ENCODE peak calls at places on chromosomes 3 and 15, in six cellular contexts. Y is sigmoid colon, Q is brain microvascular endothelial cell, A is Peyer's patch, W is IMR-90, H is PC-3. K is an unnamed sample.

GRCh38 chr15:58492661-58493397 is 61.0 kb downstream of the LIPC start:
- DNase-seq in Y (no peak), Q (no peak), A (peak), W (peak), H (no peak), K (no peak)

GRCh38 chr3:48694610-48695051 is 8.9 kb upstream of the NCKIPSD start:
- DNase-seq in Y (peak), Q (peak), A (peak), W (peak), H (peak), K (peak)

GRCh38 chr3:190972840-190973270 is 110.4 kb upstream of the GMNC start:
- DNase-seq in Y (no peak), Q (no peak), A (no peak), W (no peak), H (peak), K (no peak)

GRCh38 chr15:95659646-95660045 is 670.9 kb upstream of the NR2F2 start:
- DNase-seq in Y (no peak), Q (no peak), A (no peak), W (no peak), H (no peak), K (no peak)

GRCh38 chr3:144638009-144638408 is 666.4 kb downstream of the DIPK2A start:
- DNase-seq in Y (no peak), Q (no peak), A (no peak), W (no peak), H (no peak), K (no peak)

GRCh38 chr3:49656541-49657112 is 17.5 kb upstream of the APEH start:
- DNase-seq in Y (no peak), Q (no peak), A (no peak), W (no peak), H (no peak), K (no peak)

GRCh38 chr3:149402481-149402880 is 25.0 kb upstream of the TM4SF1 start:
- DNase-seq in Y (no peak), Q (no peak), A (no peak), W (no peak), H (no peak), K (no peak)

GRCh38 chr3:122497425-122497824 is 17.3 kb downstream of the KPNA1 start:
- DNase-seq in Y (no peak), Q (peak), A (no peak), W (peak), H (peak), K (no peak)

GRCh38 chr3:138367912-138368311 is 19.5 kb downstream of the MRAS start:
- DNase-seq in Y (peak), Q (no peak), A (peak), W (peak), H (no peak), K (peak)

GRCh38 chr3:58009026-58009748 is 965 bp downstream of the FLNB start:
- DNase-seq in Y (peak), Q (no peak), A (peak), W (no peak), H (no peak), K (no peak)

GRCh38 chr15:71107501-71107815 is 7.8 kb upstream of the THSD4 start:
- DNase-seq in Y (no peak), Q (no peak), A (no peak), W (no peak), H (no peak), K (no peak)

GRCh38 chr15:58987036-58987435 is 427 bp upstream of the RNF111 start:
- DNase-seq in Y (no peak), Q (no peak), A (no peak), W (peak), H (peak), K (no peak)

DNA sequence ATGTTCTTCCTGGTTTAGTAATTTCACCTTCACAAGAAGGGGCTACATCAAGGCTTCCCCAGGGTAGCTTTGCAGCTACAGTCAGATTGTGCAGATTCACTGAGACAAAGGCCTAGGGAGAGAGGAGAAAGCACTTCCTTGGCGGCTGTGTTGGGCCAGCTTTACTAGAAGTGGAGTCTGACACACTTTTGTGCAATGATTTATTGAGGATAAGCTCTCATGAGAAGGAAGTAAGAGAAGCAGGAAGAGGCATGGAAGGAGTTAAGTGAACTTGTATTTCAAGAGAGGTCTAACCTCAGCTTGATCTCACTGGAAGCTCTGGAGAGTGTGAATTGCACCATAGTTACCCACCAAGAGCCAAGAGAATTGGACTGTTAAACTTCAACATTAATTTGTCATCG is 78.9 kb downstream of the TGFBR2 start:
- DNase-seq in Y (no peak), Q (no peak), A (no peak), W (no peak), H (no peak), K (no peak)
- H3K4me3 ChIP-seq in Y (no peak), Q (no peak), A (no peak), W (no peak), H (no peak), K (no peak)

GRCh38 chr3:15326037-15326436 is 6.3 kb downstream of the SH3BP5 start:
- DNase-seq in Y (no peak), Q (no peak), A (no peak), W (no peak), H (peak), K (no peak)
- H3K27ac ChIP-seq in Y (peak), Q (no peak), A (no peak), W (no peak), H (peak), K (no peak)

DNA sequence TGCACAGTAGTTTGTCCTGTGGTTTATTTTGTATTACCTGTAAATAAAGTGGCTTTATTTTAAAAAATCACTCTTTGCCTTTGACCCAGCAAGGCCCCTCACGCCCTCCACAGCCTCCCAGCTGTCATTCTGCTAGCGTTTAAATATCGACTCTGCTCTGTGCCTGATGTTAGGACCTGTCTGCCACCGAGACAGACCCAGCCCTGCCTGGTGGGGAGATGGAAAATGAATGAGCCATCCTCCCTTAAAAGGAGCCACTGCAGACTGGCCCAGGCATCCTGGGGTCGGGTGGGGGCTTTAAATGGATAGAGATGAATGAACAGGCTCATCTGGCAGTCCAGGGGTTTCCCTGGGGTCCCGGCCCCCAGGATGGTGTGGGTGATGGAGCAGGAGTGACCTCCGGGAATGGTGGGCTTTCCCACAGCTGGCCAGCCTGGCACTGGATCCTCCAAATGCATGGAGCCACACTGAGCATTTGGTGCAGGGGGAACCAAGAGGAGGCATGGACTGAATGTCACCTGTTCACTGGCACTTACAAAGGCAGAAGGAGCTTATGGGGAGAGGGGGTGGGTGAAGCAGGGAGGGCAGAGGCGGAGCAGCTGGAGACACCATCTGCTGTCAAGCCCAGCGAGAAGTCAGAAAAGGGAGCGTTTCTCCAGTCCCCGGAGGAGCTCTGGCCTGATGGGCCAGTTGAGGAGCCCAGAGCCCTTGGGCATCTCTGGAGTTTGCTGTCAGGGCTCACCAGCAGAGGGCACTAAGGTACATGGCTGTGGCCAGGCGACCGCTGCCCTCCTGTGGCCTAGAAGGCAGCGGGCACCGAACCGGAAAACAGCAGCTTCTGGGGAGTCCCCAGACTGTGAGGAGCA is 11.9 kb downstream of the GRM2 start:
- DNase-seq in Y (peak), Q (peak), A (peak), W (peak), H (peak), K (no peak)
- TF ChIP-seq CTCF in Y (no peak), Q (peak), A (no peak), W (peak), H (peak), K (no peak)

GRCh38 chr15:86087808-86088207 is 8.1 kb downstream of the AGBL1 start:
- DNase-seq in Y (no peak), Q (no peak), A (no peak), W (no peak), H (no peak), K (no peak)

DNA sequence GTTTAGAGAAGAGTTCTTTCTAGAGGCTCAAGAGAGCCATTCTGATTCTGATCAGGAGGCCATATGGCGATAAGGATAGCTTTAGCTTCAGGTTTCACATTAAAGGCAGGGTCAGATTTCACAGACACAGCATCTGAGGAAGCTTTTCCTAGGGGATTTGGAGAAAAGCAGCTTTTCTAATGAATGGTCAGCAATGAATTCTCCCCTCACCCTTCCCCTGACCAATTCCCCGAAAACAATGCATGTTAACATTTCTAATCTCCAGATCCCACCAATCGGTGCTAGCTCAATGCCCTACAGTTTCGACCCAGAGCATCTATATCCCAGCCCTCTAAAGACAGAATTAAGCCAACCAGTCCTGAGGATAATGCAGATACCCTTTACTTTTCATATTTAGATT is 9.8 kb downstream of the AGBL1 start:
- DNase-seq in Y (no peak), Q (no peak), A (no peak), W (no peak), H (no peak), K (no peak)
- H3K4me3 ChIP-seq in Y (no peak), Q (no peak), A (no peak), W (no peak), H (no peak), K (no peak)

DNA sequence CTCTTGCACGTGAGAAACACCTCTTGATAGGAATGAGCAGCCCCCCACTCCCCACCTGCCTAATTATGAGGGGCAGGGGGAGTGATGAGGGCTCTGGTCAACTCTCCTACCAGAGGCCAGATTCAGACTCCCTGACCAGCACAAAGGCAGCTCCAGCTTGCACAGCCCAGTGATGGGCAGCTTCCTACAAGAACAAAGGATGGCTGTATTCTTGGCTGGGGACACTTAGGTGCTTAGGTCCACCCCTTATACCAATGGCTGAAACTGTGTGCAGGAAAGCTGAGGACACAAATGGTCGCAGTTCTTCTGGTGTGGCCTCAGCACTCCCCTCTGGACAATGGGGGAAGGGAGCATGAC is 81.8 kb downstream of the IQSEC1 start:
- DNase-seq in Y (no peak), Q (no peak), A (no peak), W (no peak), H (no peak), K (no peak)
- H3K27ac ChIP-seq in Y (no peak), Q (no peak), A (no peak), W (peak), H (peak), K (no peak)

GRCh38 chr3:30775070-30775469 is 119.4 kb downstream of the GADL1 start:
- DNase-seq in Y (no peak), Q (no peak), A (no peak), W (no peak), H (peak), K (no peak)

GRCh38 chr3:30778923-30779322 is 115.5 kb downstream of the GADL1 start:
- DNase-seq in Y (no peak), Q (no peak), A (no peak), W (no peak), H (no peak), K (no peak)

GRCh38 chr3:30776186-30776815 is 118.2 kb downstream of the GADL1 start:
- DNase-seq in Y (no peak), Q (no peak), A (no peak), W (no peak), H (peak), K (no peak)

GRCh38 chr3:30777426-30777825 is 117.0 kb downstream of the GADL1 start:
- DNase-seq in Y (no peak), Q (no peak), A (no peak), W (no peak), H (no peak), K (no peak)

DNA sequence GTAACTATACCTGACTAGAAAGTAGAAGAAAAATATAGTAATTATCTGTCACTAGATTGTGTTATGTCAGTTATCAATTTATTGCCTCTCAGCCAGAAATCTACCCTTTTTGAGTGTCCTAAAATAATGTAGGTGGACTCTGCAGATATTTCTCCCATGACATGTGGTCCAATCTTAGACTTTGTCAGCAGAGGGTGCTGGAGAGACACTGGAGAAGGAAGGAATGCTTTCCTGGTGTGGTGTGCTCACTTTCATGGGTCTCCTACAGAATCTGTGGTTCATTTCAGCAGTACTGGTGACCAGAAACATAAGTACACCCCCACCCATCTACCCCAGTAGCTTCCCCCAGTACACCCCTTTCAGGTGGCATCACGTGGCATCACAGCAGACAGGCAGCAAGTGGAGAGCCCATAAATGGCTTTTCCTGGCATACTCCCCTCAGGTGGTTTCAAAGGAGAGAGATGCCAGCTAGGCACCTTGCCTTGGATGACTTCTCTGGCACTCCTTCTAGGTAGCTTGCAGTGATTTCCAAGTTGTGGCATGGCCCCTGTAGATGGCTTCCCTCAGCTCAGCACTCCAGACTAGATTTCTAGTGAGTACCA is 114.7 kb downstream of the GADL1 start:
- DNase-seq in Y (no peak), Q (peak), A (peak), W (peak), H (peak), K (no peak)
- TF ChIP-seq CTCF in Y (no peak), Q (peak), A (no peak), W (peak), H (peak), K (no peak)

GRCh38 chr3:126807795-126808194 is 103.8 kb downstream of the CHCHD6 start:
- DNase-seq in Y (no peak), Q (no peak), A (no peak), W (peak), H (peak), K (no peak)
- H3K4me3 ChIP-seq in Y (no peak), Q (no peak), A (no peak), W (no peak), H (no peak), K (no peak)

DNA sequence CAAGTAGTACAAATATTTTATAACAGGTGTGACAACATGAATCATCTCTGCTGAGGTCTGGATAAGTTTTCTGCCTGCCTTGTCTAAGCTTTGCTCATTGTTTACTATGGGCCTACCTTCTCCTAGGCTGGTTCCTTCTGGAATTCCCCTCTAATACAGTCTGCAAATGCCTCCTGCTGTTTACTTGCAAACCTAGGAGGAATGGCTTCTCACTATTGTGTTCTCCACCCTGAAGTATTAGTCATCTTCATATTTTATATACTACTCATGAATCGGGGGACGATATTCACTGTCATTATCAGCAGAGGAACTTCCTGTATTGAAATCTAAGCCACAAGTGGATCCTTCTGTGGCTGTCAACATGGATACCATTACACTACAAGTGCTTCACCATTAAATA is 154.8 kb downstream of the PLCL2 start:
- DNase-seq in Y (no peak), Q (peak), A (no peak), W (peak), H (peak), K (no peak)
- H3K27ac ChIP-seq in Y (no peak), Q (peak), A (no peak), W (no peak), H (peak), K (no peak)

GRCh38 chr3:113340785-113341184 is 100.5 kb downstream of the CFAP44 start:
- DNase-seq in Y (no peak), Q (no peak), A (no peak), W (no peak), H (no peak), K (no peak)
- TF ChIP-seq CTCF in Y (no peak), Q (no peak), A (no peak), W (no peak), H (no peak), K (no peak)

DNA sequence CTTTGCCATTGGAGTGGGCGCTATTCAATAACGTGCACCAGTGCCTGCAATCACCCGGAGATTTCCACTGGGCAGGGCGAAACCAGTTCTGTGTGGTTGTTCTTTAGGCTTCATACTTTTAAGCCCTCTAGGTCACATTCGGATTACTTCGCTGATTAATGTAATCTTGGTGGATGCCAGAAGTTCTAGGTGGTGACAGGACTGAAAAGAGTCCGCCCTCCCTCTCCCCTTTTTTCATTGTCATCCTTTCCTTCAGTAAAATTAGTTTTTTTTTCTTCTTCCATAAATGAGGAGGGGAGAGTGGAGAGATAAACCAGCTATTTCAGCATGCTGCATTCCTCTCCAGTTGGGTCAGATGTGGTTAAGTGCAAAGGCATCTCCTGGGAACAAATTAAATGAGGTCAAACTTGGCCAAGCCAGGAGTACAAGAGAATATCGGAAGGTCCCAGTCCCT is 2.3 kb upstream of the SLC2A2 start:
- DNase-seq in Y (no peak), Q (peak), A (no peak), W (peak), H (peak), K (no peak)
- H3K4me3 ChIP-seq in Y (peak), Q (peak), A (peak), W (peak), H (no peak), K (peak)